ENCODE peak calls at places on chromosome 13, in seven cellular contexts. C, N, P, R, A, E and J are unnamed samples.

GRCh38 chr13:47933688-47934011 is 67.4 kb downstream of the SUCLA2 start:
- DNase-seq in C (no peak), N (no peak), P (no peak), R (no peak), A (no peak), E (no peak), J (peak; percentile 47)

GRCh38 chr13:114088234-114088633 is 44.2 kb downstream of the RASA3 start:
- DNase-seq in C (no peak), N (no peak), P (no peak), R (no peak), A (no peak), E (no peak), J (no peak)

GRCh38 chr13:73059460-73060250 is 850 bp downstream of the KLF5 start:
- DNase-seq in C (peak; percentile 75), N (no peak), P (no peak), R (peak; percentile 63), A (peak; percentile 92), E (no peak), J (no peak)

GRCh38 chr13:108325863-108326262 is 56.3 kb downstream of the TNFSF13B start:
- DNase-seq in C (no peak), N (no peak), P (no peak), R (no peak), A (no peak), E (no peak), J (no peak)

GRCh38 chr13:31431722-31432137 is 232.0 kb downstream of the B3GLCT start:
- DNase-seq in C (peak; percentile 51), N (peak; percentile 52), P (no peak), R (no peak), A (no peak), E (peak; percentile 85), J (peak; percentile 25)

GRCh38 chr13:37747071-37747612 is 122.4 kb downstream of the TRPC4 start:
- DNase-seq in C (no peak), N (no peak), P (no peak), R (no peak), A (no peak), E (no peak), J (no peak)

GRCh38 chr13:26946675-26947342 is 186.2 kb upstream of the GPR12 start:
- DNase-seq in C (no peak), N (no peak), P (no peak), R (no peak), A (no peak), E (no peak), J (peak; percentile 3)

GRCh38 chr13:66405908-66406802 is 824.0 kb downstream of the PCDH9 start:
- DNase-seq in C (no peak), N (no peak), P (no peak), R (peak; percentile 50), A (no peak), E (no peak), J (no peak)

GRCh38 chr13:62096652-62097051 is 681.0 kb upstream of the PCDH20 start:
- DNase-seq in C (no peak), N (no peak), P (no peak), R (no peak), A (no peak), E (no peak), J (no peak)

GRCh38 chr13:101751488-101751887 is 299.0 kb downstream of the ITGBL1 start:
- DNase-seq in C (no peak), N (no peak), P (no peak), R (no peak), A (no peak), E (no peak), J (no peak)

GRCh38 chr13:99990045-99990977 is 8.7 kb downstream of the ZIC2 start:
- DNase-seq in C (no peak), N (no peak), P (no peak), R (no peak), A (no peak), E (peak; percentile 81), J (no peak)

GRCh38 chr13:113034451-113035208 is 65.6 kb downstream of the MCF2L start:
- DNase-seq in C (peak; percentile 38), N (peak; percentile 24), P (no peak), R (no peak), A (no peak), E (peak; percentile 72), J (no peak)

GRCh38 chr13:46113596-46113995 is 8.8 kb upstream of the CPB2 start:
- DNase-seq in C (no peak), N (no peak), P (no peak), R (no peak), A (no peak), E (no peak), J (no peak)
- TF ChIP-seq CTCF in C (no peak), N (no peak), P (no peak), R (no peak), A (no peak), E (no peak), J (no peak)

GRCh38 chr13:97945342-97945741 is 8.1 kb upstream of the IPO5 start:
- DNase-seq in C (no peak), N (no peak), P (no peak), R (no peak), A (no peak), E (no peak), J (no peak)
- H3K4me3 ChIP-seq in C (no peak overlapping the region), N (no peak overlapping the region), P (no peak overlapping the region), R (no peak overlapping the region), A (no peak overlapping the region), E (no peak overlapping the region), J (no peak overlapping the region)

GRCh38 chr13:33918199-33918932 is 100.4 kb downstream of the RFC3 start:
- DNase-seq in C (no peak), N (no peak), P (no peak), R (no peak), A (no peak), E (no peak), J (peak; percentile 68)
- TF ChIP-seq POLR2AphosphoS5 in C (no peak), N (no peak), P (no peak), R (no peak), A (peak; percentile 32), E (no peak), J (no peak)

GRCh38 chr13:110575322-110576069 is 14.0 kb upstream of the RAB20 start:
- DNase-seq in C (peak; percentile 49), N (no peak), P (no peak), R (no peak), A (peak; percentile 83), E (no peak), J (peak; percentile 86)
- TF ChIP-seq CTCF in C (no peak), N (no peak), P (no peak), R (no peak), A (no peak), E (peak; percentile 21), J (no peak)

GRCh38 chr13:43804461-43805070 is 17.8 kb upstream of the ENOX1 start:
- DNase-seq in C (no peak), N (no peak), P (no peak), R (no peak), A (no peak), E (no peak), J (peak; percentile 32)
- H3K4me3 ChIP-seq in C (no peak overlapping the region), N (no peak overlapping the region), P (no peak overlapping the region), R (no peak overlapping the region), A (no peak overlapping the region), E (no peak overlapping the region), J (no peak overlapping the region)